ENCODE peak calls at places on chromosomes 1 and 21, in nine cellular contexts. N, B, K, E, X, I, L, P and T are unnamed samples.

GRCh38 chr1:151715726-151716404 is 738 bp downstream of the CELF3 start:
- DNase-seq in I (no peak), L (no peak), E (no peak), N (no peak), K (no peak), P (no peak), X (peak; percentile 80), B (peak; percentile 87), T (no peak)

GRCh38 chr1:5525597-5526384 is 466.4 kb downstream of the NPHP4 start:
- DNase-seq in K (no peak), N (no peak), B (no peak), X (no peak), I (no peak), L (no peak), E (peak; percentile 85), P (no peak), T (no peak)

GRCh38 chr1:59072017-59072947 is 224.6 kb upstream of the FGGY start:
- DNase-seq in X (no peak), L (no peak), N (no peak), P (no peak), K (no peak), B (peak; percentile 89), E (no peak), I (peak; percentile 5), T (no peak)

GRCh38 chr1:31646259-31646960 is 1.7 kb upstream of the PEF1 start:
- DNase-seq in B (no peak), P (no peak), K (no peak), E (no peak), N (no peak), L (no peak), X (no peak), I (no peak), T (no peak)

GRCh38 chr1:3553166-3553939 is 58.0 kb downstream of the MEGF6 start:
- DNase-seq in P (no peak), I (no peak), E (no peak), N (peak; percentile 70), L (peak; percentile 81), B (no peak), X (no peak), K (no peak), T (peak; percentile 91)

GRCh38 chr1:87636198-87636892 is 307.7 kb downstream of the LMO4 start:
- DNase-seq in E (no peak), N (no peak), I (no peak), K (no peak), P (no peak), X (no peak), B (no peak), L (no peak), T (no peak)

GRCh38 chr1:162991444-162991843 is 77.7 kb upstream of the RGS4 start:
- DNase-seq in B (no peak), L (no peak), X (no peak), N (no peak), I (no peak), E (no peak), P (no peak), K (no peak), T (no peak)

GRCh38 chr1:89939693-89940438 is 55.0 kb upstream of the ZNF326 start:
- DNase-seq in P (no peak), N (no peak), I (no peak), E (no peak), L (no peak), X (peak; percentile 47), B (no peak), K (no peak), T (no peak)

GRCh38 chr1:193937308-193937707 is 750.9 kb upstream of the B3GALT2 start:
- DNase-seq in L (no peak), K (no peak), I (no peak), P (no peak), X (no peak), N (no peak), B (no peak), E (no peak), T (no peak)

GRCh38 chr1:8259498-8260290 is 58.2 kb upstream of the SLC45A1 start:
- DNase-seq in B (no peak), K (no peak), X (no peak), I (no peak), N (no peak), E (no peak), L (peak; percentile 76), P (peak; percentile 49), T (no peak)

GRCh38 chr1:150869683-150870082 is 6.7 kb downstream of the ARNT start:
- DNase-seq in B (no peak), K (no peak), X (no peak), I (no peak), P (no peak), E (no peak), L (no peak), N (no peak), T (no peak)

GRCh38 chr1:9263276-9263855 is 28.8 kb downstream of the H6PD start:
- DNase-seq in K (no peak), X (no peak), P (no peak), E (no peak), N (no peak), I (no peak), L (no peak), B (no peak), T (no peak)

GRCh38 chr1:161739865-161740566 is 9.6 kb upstream of the DUSP12 start:
- DNase-seq in I (no peak), L (no peak), X (no peak), E (no peak), N (peak; percentile 44), P (no peak), K (no peak), B (no peak), T (no peak)
- H3K4me3 ChIP-seq in I (no peak overlapping the region), L (no peak overlapping the region), X (no peak overlapping the region), E (no peak overlapping the region), N (no peak overlapping the region), P (no peak overlapping the region), K (peak overlapping the region; percentile 31), B (no peak overlapping the region), T (no peak overlapping the region)

GRCh38 chr1:39491146-39491921 is at the start of gene BMP8A:
- DNase-seq in B (peak; percentile 92), I (peak; percentile 76), L (peak; percentile 51), K (no peak), P (no peak), N (peak; percentile 73), X (peak; percentile 87), E (no peak), T (peak; percentile 70)
- H3K27me3 ChIP-seq in B (peaks cover 55% of the 10 kb centered on the region), I (peaks cover 7% of the 10 kb centered on the region), L (peaks cover 8% of the 10 kb centered on the region), K (no peaks in the 10 kb centered on the region), P (peaks cover 18% of the 10 kb centered on the region), N (no peaks in the 10 kb centered on the region), X (peaks cover 70% of the 10 kb centered on the region), E (peaks cover 4% of the 10 kb centered on the region), T (no peaks in the 10 kb centered on the region)

GRCh38 chr1:66296901-66297300 is 237.1 kb upstream of the SGIP1 start:
- DNase-seq in K (no peak), E (no peak), N (no peak), P (no peak), I (no peak), X (no peak), B (no peak), L (no peak), T (no peak)
- H3K4me3 ChIP-seq in K (no peak overlapping the region), E (no peak overlapping the region), N (no peak overlapping the region), P (no peak overlapping the region), I (no peak overlapping the region), X (no peak overlapping the region), B (no peak overlapping the region), L (no peak overlapping the region), T (no peak overlapping the region)

GRCh38 chr21:46035809-46036695 is 54.5 kb downstream of the COL6A1 start:
- DNase-seq in P (peak; percentile 86), K (no peak), E (no peak), B (no peak), X (no peak), L (no peak), N (no peak), I (no peak), T (no peak)

GRCh38 chr21:46036696-46037337 is 55.2 kb downstream of the COL6A1 start:
- DNase-seq in K (no peak), B (no peak), E (no peak), P (no peak), N (no peak), I (no peak), X (no peak), L (no peak), T (no peak)

GRCh38 chr21:46031484-46031883 is 49.9 kb downstream of the COL6A1 start:
- DNase-seq in P (no peak), K (no peak), N (no peak), E (no peak), L (no peak), B (no peak), X (no peak), I (no peak), T (no peak)

GRCh38 chr21:46037338-46038325 is 56.1 kb downstream of the COL6A1 start:
- DNase-seq in L (no peak), I (no peak), P (no peak), B (no peak), N (no peak), E (no peak), X (no peak), K (no peak), T (no peak)

DNA sequence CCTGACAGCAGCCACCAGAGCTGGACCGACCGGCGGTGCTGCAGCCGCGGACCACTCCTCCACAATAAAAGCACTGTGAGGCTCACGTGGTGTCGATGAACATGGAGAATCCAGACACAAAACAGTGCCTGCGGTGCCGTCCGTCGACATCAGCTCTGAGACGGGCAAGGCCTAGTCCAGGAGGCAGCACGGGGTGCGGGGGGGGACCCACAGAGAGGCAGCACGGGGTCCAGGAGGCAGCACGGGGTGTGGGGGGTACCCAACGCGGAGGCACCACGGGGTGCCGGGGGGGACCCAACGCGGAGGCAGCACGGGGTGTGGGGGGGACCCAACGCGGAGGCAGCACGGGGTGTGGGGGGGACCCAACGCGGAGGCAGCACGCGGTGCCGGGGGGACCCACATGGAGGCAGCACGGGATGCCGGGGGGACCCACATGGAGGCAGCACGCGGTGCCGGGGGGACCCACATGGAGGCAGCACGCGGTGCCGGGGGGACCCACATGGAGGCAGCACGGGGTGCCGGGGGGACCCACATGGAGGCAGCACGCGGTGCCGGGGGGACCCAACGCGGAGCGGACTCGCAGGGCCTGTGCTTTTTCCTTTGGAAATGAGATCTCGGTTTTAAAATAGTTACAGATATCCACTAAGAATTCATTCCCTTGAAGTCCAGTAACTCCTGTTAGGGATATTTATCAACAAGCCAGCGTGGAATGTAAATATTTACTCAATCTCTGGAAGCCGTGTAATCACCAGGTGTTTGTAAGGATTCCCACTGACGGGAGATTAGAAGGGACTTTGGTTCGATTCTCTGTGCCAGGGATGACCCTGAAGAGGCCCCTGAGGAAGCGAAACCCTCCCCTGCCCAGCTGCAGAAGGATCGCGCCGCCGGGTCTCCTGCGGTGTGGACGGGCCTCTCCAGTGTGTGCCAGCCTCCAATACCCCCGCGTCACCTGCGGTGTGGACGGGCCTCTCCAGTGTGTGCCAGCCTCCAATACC is 52.1 kb downstream of the COL6A1 start:
- DNase-seq in L (no peak), B (no peak), N (no peak), E (no peak), P (peak; percentile 65), X (no peak), K (no peak), I (no peak), T (no peak)
- H3K27me3 ChIP-seq in L (no peaks in the 10 kb centered on the region), B (no peaks in the 10 kb centered on the region), N (no peaks in the 10 kb centered on the region), E (no peaks in the 10 kb centered on the region), P (no peaks in the 10 kb centered on the region), X (no peaks in the 10 kb centered on the region), K (no peaks in the 10 kb centered on the region), I (no peaks in the 10 kb centered on the region), T (no peaks in the 10 kb centered on the region)

GRCh38 chr1:210222288-210223006 is 10.1 kb upstream of the SERTAD4 start:
- DNase-seq in P (no peak), K (no peak), X (peak; percentile 67), I (no peak), E (peak; percentile 75), B (peak; percentile 78), L (no peak), N (no peak), T (no peak)
- H3K4me3 ChIP-seq in P (no peak overlapping the region), K (no peak overlapping the region), X (peak overlapping the region; percentile 21), I (no peak overlapping the region), E (no peak overlapping the region), B (peak overlapping the region; percentile 57), L (no peak overlapping the region), N (no peak overlapping the region), T (no peak overlapping the region)